ENCODE peak calls at places on chromosome 1, in four cellular contexts. Q is colonic mucosa, F is K562, H is neuronal stem cell. P is an unnamed sample.

GRCh38 chr1:17561561-17561985 is 22.1 kb downstream of the ARHGEF10L start:
- DNase-seq in Q (no peak), F (no peak), H (no peak), P (peak; percentile 41)

GRCh38 chr1:245051349-245052221 is 103.2 kb upstream of the KIF26B start:
- DNase-seq in F (peak; percentile 93), Q (no peak), H (no peak), P (peak; percentile 83)

GRCh38 chr1:89762801-89763648 is 57.8 kb upstream of the LRRC8D start:
- DNase-seq in Q (peak; percentile 86), H (peak; percentile 86), F (peak; percentile 92), P (peak; percentile 96)

GRCh38 chr1:21924503-21925005 is 12.6 kb downstream of the HSPG2 start:
- DNase-seq in Q (no peak), H (no peak), F (no peak), P (no peak)

GRCh38 chr1:214791961-214792360 is 189.0 kb downstream of the CENPF start:
- DNase-seq in F (no peak), H (no peak), Q (no peak), P (no peak)

GRCh38 chr1:220881918-220882891 is 3.0 kb downstream of the HLX start:
- DNase-seq in H (no peak), Q (no peak), F (no peak), P (peak; percentile 96)

GRCh38 chr1:65020774-65021173 is 54.4 kb upstream of the JAK1 start:
- DNase-seq in F (peak; percentile 51), Q (no peak), H (no peak), P (no peak)

GRCh38 chr1:239995281-239995680 is 96.4 kb upstream of the FMN2 start:
- DNase-seq in H (no peak), F (no peak), Q (no peak), P (no peak)

GRCh38 chr1:101769520-101769919 is 227.2 kb downstream of the OLFM3 start:
- DNase-seq in H (no peak), Q (no peak), F (no peak), P (peak; percentile 35)

GRCh38 chr1:109250454-109251276 is 1.3 kb downstream of the CELSR2 start:
- DNase-seq in Q (no peak), F (no peak), H (no peak), P (no peak)

GRCh38 chr1:66356605-66357004 is 177.3 kb upstream of the SGIP1 start:
- DNase-seq in Q (no peak), F (no peak), H (no peak), P (no peak)

GRCh38 chr1:1336931-1337792 is 6.1 kb downstream of the TAS1R3 start:
- DNase-seq in Q (no peak), F (no peak), H (no peak), P (no peak)

GRCh38 chr1:1337793-1338147 is 6.7 kb downstream of the TAS1R3 start:
- DNase-seq in F (peak; percentile 56), Q (peak; percentile 72), H (no peak), P (peak; percentile 91)

GRCh38 chr1:1335283-1335682 is 4.2 kb downstream of the TAS1R3 start:
- DNase-seq in F (no peak), Q (no peak), H (no peak), P (no peak)

GRCh38 chr1:1335792-1336248 is 4.7 kb downstream of the TAS1R3 start:
- DNase-seq in F (no peak), Q (no peak), H (no peak), P (no peak)

GRCh38 chr1:1336446-1336845 is 5.4 kb downstream of the TAS1R3 start:
- DNase-seq in H (no peak), F (no peak), Q (no peak), P (no peak)
- H3K27ac ChIP-seq in H (no peak overlapping the region), F (no peak overlapping the region), Q (no peak overlapping the region), P (no peak overlapping the region)

DNA sequence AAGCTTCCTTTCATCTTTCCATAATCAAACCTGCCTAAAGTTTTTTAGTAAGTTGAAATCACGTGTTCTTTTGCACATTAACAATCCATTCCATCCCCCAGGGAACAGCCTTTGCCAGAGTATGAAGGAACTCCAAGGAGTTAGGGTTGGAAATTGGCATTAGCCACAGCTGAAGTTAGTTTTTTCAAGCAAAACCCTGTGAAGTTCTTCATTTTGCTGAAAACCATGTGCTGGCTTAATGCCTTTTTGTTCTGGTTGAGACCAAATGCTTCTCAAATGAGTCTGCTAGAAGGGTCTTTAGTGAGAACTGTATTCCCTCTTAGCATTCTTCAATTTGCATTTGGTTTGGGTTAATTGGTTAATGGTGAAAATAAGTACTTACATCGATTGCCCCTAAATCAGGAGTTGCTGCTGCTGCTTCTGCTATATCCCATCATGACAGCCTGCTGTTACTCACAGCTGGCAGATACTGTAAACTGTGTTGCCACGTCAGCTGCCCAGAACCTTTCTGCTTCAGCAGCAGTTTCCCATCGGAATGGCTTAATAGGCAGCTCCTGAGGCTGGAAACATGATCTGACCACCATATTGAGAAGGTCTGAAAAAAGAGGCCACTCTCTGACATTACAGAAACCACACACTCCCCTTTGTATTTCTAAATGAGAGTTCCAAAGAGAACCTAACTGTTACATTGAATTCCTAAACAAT is 14.1 kb upstream of the SEC16B start:
- DNase-seq in Q (peak; percentile 32), F (peak; percentile 27), H (peak; percentile 53), P (peak; percentile 82)
- H3K9ac ChIP-seq in Q (no peak overlapping the region), F (no peak overlapping the region), H (no peak overlapping the region), P (no peak overlapping the region)

GRCh38 chr1:60342569-60342968 is 269.0 kb upstream of the C1orf87 start:
- DNase-seq in H (no peak), Q (no peak), F (no peak), P (no peak)
- H3K4me3 ChIP-seq in H (no peak overlapping the region), Q (no peak overlapping the region), F (no peak overlapping the region), P (no peak overlapping the region)

GRCh38 chr1:156803086-156803851 is 13.4 kb downstream of the SH2D2A start:
- DNase-seq in H (no peak), Q (no peak), F (no peak), P (no peak)
- H3K27ac ChIP-seq in H (no peak overlapping the region), Q (no peak overlapping the region), F (no peak overlapping the region), P (no peak overlapping the region)

DNA sequence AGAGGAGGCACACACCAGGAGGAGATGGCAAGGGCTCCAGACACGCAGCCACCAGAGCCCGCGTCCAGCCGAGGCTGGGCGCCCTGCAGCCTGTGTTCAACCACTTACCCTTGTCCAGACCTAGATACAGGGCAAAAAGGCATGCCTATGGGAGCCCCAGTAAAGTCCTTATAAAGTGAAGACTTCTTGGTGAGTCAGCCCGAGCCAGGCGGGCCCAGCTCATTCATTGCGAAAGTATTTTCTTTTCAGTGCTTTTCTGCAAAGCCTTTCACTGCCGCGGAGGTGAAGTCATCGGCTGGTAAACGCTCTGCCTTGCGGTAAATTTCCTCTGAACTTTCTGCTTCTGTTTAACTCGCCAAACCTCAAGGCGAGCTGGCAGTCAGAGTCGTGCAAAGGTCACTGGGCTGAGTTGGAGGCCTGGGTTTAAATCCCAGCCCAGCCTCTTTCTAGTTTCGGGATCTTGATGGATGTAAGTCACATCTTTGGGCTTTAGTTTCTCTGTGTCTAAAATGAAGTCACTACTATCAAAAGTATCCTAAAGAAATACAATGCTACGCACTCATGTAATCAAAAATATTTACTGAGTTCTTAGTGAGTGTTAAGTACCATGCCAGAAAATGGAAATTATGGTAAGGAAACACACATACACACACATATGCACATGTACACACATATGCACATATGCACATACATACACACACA is 54.7 kb upstream of the IFFO2 start:
- DNase-seq in Q (peak; percentile 87), H (peak; percentile 45), F (peak; percentile 18), P (peak; percentile 83)
- H3K9ac ChIP-seq in Q (peak overlapping the region; percentile 68), H (no peak overlapping the region), F (no peak overlapping the region), P (no peak overlapping the region)